ENCODE peak calls at places on chromosomes 12 and 14, in four cellular contexts. M is NCI-H345; L is activated T-cell treated with anti-CD3 and anti-CD28 coated beads, Interleukin-2, amount 50 U/mL, for 1 hour; A is A172. O is an unnamed sample.

GRCh38 chr14:67228325-67228984 is 12.8 kb upstream of the PALS1 start:
- DNase-seq in M (no peak), L (no peak), A (peak; percentile 44), O (peak; percentile 60)

GRCh38 chr14:23120405-23121251 is 1.6 kb upstream of the CEBPE start:
- DNase-seq in M (peak; percentile 88), L (peak; percentile 80), A (peak; percentile 56), O (peak; percentile 83)

GRCh38 chr12:754871-755562 is 2.6 kb downstream of the WNK1 start:
- DNase-seq in M (peak; percentile 4), L (no peak), A (peak; percentile 50), O (peak; percentile 71)

GRCh38 chr14:37195327-37195726 is 2.4 kb upstream of the MIPOL1 start:
- DNase-seq in M (no peak), L (no peak), A (peak; percentile 11), O (peak; percentile 16)

GRCh38 chr12:95637471-95638155 is 86.3 kb upstream of the USP44 start:
- DNase-seq in M (no peak), L (no peak), A (peak; percentile 60), O (peak; percentile 53)

GRCh38 chr12:113259499-113259953 is 38.3 kb downstream of the TPCN1 start:
- DNase-seq in M (peak; percentile 55), L (no peak), A (peak; percentile 52), O (no peak)

GRCh38 chr12:116582610-116583009 is 23.4 kb downstream of the MAP1LC3B2 start:
- DNase-seq in M (no peak), L (no peak), A (no peak), O (no peak)

GRCh38 chr12:58803893-58804292 is 116.4 kb downstream of the LRIG3 start:
- DNase-seq in M (no peak), L (no peak), A (peak; percentile 65), O (peak; percentile 90)

GRCh38 chr12:120719496-120720233 is 6.0 kb upstream of the ACADS start:
- DNase-seq in M (no peak), L (no peak), A (no peak), O (no peak)

GRCh38 chr12:102885043-102885932 is 31.8 kb downstream of the PAH start:
- DNase-seq in M (no peak), L (no peak), A (no peak), O (no peak)

GRCh38 chr12:57145460-57146059 is 1.9 kb downstream of the LRP1-AS start:
- DNase-seq in M (no peak), L (no peak), A (no peak), O (no peak)

GRCh38 chr14:101962503-101962874 is 1.9 kb upstream of the DYNC1H1 start:
- DNase-seq in M (peak; percentile 94), L (no peak), A (peak; percentile 78), O (peak; percentile 87)

GRCh38 chr12:12757121-12757520 is 28.3 kb upstream of the APOLD1 start:
- DNase-seq in M (no peak), L (no peak), A (no peak), O (no peak)

O was measured in M059J.